ENCODE peak calls at places on chromosomes 4 and X, in nine cellular contexts. E is spleen, J is RKO, V is AG20443, B is left lung, L is T47D, M is T-helper 2 cell, H is M059J, O is CD14-positive monocyte. F is an unnamed sample.
A peak's percentile ranks its signal among the peaks of the same experiment; 100 is the strongest.

GRCh38 chr4:155667538-155668511 is 1.2 kb downstream of the GUCY1A1 start:
- DNase-seq in E (peak; percentile 82), J (no peak), V (peak; percentile 61), B (peak; percentile 86), L (no peak), M (no peak), H (peak; percentile 27), O (peak; percentile 47), F (no peak)

GRCh38 chrX:103311401-103311785 is 603 bp upstream of the BEX2 start:
- DNase-seq in E (no peak), J (no peak), V (no peak), B (no peak), L (no peak), M (no peak), H (no peak), O (no peak), F (no peak)

GRCh38 chr4:42915484-42915883 is 23.0 kb downstream of the GRXCR1 start:
- DNase-seq in E (no peak), J (peak; percentile 42), V (no peak), B (no peak), L (no peak), M (no peak), H (no peak), O (no peak), F (no peak)

GRCh38 chrX:136191171-136191570 is 43.8 kb downstream of the FHL1 start:
- DNase-seq in E (no peak), J (no peak), V (no peak), B (no peak), L (no peak), M (no peak), H (peak; percentile 30), O (no peak), F (no peak)

GRCh38 chr4:75637827-75638226 is 7.5 kb upstream of the CDKL2 start:
- DNase-seq in E (no peak), J (no peak), V (no peak), B (no peak), L (no peak), M (no peak), H (no peak), O (no peak), F (no peak)

GRCh38 chr4:6929735-6930464 is 20.3 kb downstream of the TBC1D14 start:
- DNase-seq in E (no peak), J (no peak), V (no peak), B (no peak), L (no peak), M (no peak), H (no peak), O (peak; percentile 70), F (no peak)

GRCh38 chr4:20252656-20253271 is 1.1 kb downstream of the SLIT2 start:
- DNase-seq in E (peak; percentile 75), J (no peak), V (peak; percentile 33), B (peak; percentile 75), L (no peak), M (no peak), H (peak; percentile 54), O (no peak), F (no peak)

GRCh38 chr4:142567199-142567598 is 278.9 kb downstream of the INPP4B start:
- DNase-seq in E (peak; percentile 75), J (no peak), V (no peak), B (no peak), L (no peak), M (peak; percentile 31), H (no peak), O (no peak), F (no peak)

GRCh38 chr4:80812145-80812544 is 218.4 kb upstream of the BMP3 start:
- DNase-seq in E (no peak), J (no peak), V (no peak), B (no peak), L (no peak), M (no peak), H (no peak), O (no peak), F (peak; percentile 2)

GRCh38 chrX:118588715-118589114 is 93.1 kb downstream of the DOCK11 start:
- DNase-seq in E (no peak), J (no peak), V (no peak), B (no peak), L (no peak), M (no peak), H (no peak), O (no peak), F (no peak)

GRCh38 chrX:87805829-87806490 is 288.4 kb downstream of the KLHL4 start:
- DNase-seq in E (no peak), J (peak; percentile 1), V (no peak), B (no peak), L (no peak), M (no peak), H (peak; percentile 0), O (no peak), F (no peak)